ENCODE peak calls at places on chromosomes 6 and 20, in nine cellular contexts. H is GM20000, A is glomerular endothelial cell, P is HuH-7.5, V is substantia nigra, X is GM04504, L is hypothalamus, U is stromal cell of bone marrow, B is endothelial cell. W is an unnamed sample.

GRCh38 chr6:2197177-2197671 is 48.2 kb downstream of the GMDS start:
- DNase-seq in H (no peak), A (no peak), P (no peak), V (no peak), X (peak), L (no peak), U (peak), B (no peak), W (peak)

GRCh38 chr20:13613917-13614316 is 24.8 kb downstream of the TASP1 start:
- DNase-seq in H (no peak), A (no peak), P (no peak), V (no peak), X (no peak), L (no peak), U (no peak), B (no peak), W (no peak)

GRCh38 chr6:107819976-107820551 is 4.0 kb downstream of the SCML4 start:
- DNase-seq in H (no peak), A (no peak), P (no peak), V (no peak), X (no peak), L (no peak), U (no peak), B (no peak), W (peak)

GRCh38 chr6:151026021-151026663 is 160.6 kb downstream of the MTHFD1L start:
- DNase-seq in H (no peak), A (no peak), P (no peak), V (no peak), X (no peak), L (no peak), U (no peak), B (no peak), W (no peak)

GRCh38 chr20:15673206-15673605 is 900.0 kb downstream of the KIF16B start:
- DNase-seq in H (no peak), A (peak), P (no peak), V (no peak), X (no peak), L (no peak), U (peak), B (no peak), W (no peak)

GRCh38 chr6:88870728-88871330 is 92.6 kb downstream of the RNGTT start:
- DNase-seq in H (peak), A (peak), P (no peak), V (no peak), X (peak), L (no peak), U (peak), B (peak), W (peak)

GRCh38 chr20:46544576-46544975 is 5.9 kb downstream of the OCSTAMP start:
- DNase-seq in H (no peak), A (no peak), P (no peak), V (no peak), X (no peak), L (no peak), U (no peak), B (no peak), W (no peak)

GRCh38 chr6:167403427-167403826 is 78.5 kb downstream of the TTLL2 start:
- DNase-seq in H (no peak), A (no peak), P (no peak), V (no peak), X (no peak), L (no peak), U (no peak), B (no peak), W (no peak)

GRCh38 chr6:64383277-64383676 is 747.7 kb downstream of the PHF3 start:
- DNase-seq in H (no peak), A (no peak), P (no peak), V (no peak), X (no peak), L (no peak), U (no peak), B (no peak), W (no peak)

GRCh38 chr20:31803552-31804291 is 15.4 kb upstream of the MYLK2 start:
- DNase-seq in H (no peak), A (no peak), P (no peak), V (no peak), X (no peak), L (no peak), U (no peak), B (no peak), W (no peak)

GRCh38 chr20:5504061-5504739 is 187.4 kb upstream of the PROKR2 start:
- DNase-seq in H (peak), A (no peak), P (peak), V (peak), X (peak), L (peak), U (peak), B (peak), W (no peak)

GRCh38 chr20:1491891-1492642 is 847 bp upstream of the SIRPB2 start:
- DNase-seq in H (no peak), A (peak), P (no peak), V (no peak), X (no peak), L (no peak), U (no peak), B (no peak), W (no peak)

GRCh38 chr6:151494235-151494950 is 576 bp downstream of the CCDC170 start:
- DNase-seq in H (no peak), A (no peak), P (peak), V (peak), X (no peak), L (no peak), U (no peak), B (peak), W (peak)

GRCh38 chr6:11094411-11094851 is 797 bp downstream of the SMIM13 start:
- DNase-seq in H (peak), A (no peak), P (peak), V (peak), X (peak), L (no peak), U (peak), B (peak), W (peak)

GRCh38 chr6:137043710-137044365 is 927 bp downstream of the IL20RA start:
- DNase-seq in H (peak), A (no peak), P (peak), V (peak), X (peak), L (no peak), U (peak), B (peak), W (peak)

GRCh38 chr6:33343953-33344611 is 26.5 kb upstream of the ZBTB22 start:
- DNase-seq in H (peak), A (no peak), P (no peak), V (no peak), X (no peak), L (no peak), U (no peak), B (no peak), W (no peak)

GRCh38 chr6:69622924-69623323 is 173.9 kb downstream of the LMBRD1 start:
- DNase-seq in H (no peak), A (no peak), P (no peak), V (no peak), X (no peak), L (no peak), U (no peak), B (no peak), W (no peak)

GRCh38 chr6:157317129-157317814 is 6.0 kb downstream of the TMEM242 start:
- DNase-seq in H (no peak), A (peak), P (peak), V (no peak), X (peak), L (no peak), U (peak), B (no peak), W (peak)

GRCh38 chr6:32669893-32670292 is 3.4 kb upstream of the HLA-DQB1 start:
- DNase-seq in H (no peak), A (no peak), P (no peak), V (no peak), X (no peak), L (no peak), U (no peak), B (no peak), W (no peak)

GRCh38 chr6:155155787-155156447 is 107.9 kb upstream of the CLDN20 start:
- DNase-seq in H (no peak), A (no peak), P (no peak), V (no peak), X (no peak), L (no peak), U (no peak), B (no peak), W (no peak)

GRCh38 chr6:35154947-35155346 is 13.8 kb upstream of the TCP11 start:
- DNase-seq in H (no peak), A (no peak), P (no peak), V (no peak), X (no peak), L (no peak), U (no peak), B (no peak), W (no peak)

GRCh38 chr6:99589290-99589672 is 17.4 kb upstream of the PRDM13 start:
- DNase-seq in H (no peak), A (no peak), P (no peak), V (no peak), X (no peak), L (no peak), U (no peak), B (peak), W (no peak)

GRCh38 chr6:135006386-135006914 is 48.2 kb downstream of the HBS1L start:
- DNase-seq in H (no peak), A (no peak), P (no peak), V (no peak), X (no peak), L (no peak), U (peak), B (no peak), W (no peak)

W was measured in prostate gland.